ENCODE peak calls at places on chromosomes 2 and 18, in four cellular contexts. D, J, V and S are unnamed samples.

GRCh38 chr2:169891593-169892298 is 64.5 kb downstream of the UBR3 start:
- DNase-seq in D (no peak), V (peak), J (no peak), S (no peak)

GRCh38 chr2:96116424-96116878 is at the start of gene ADRA2B:
- DNase-seq in V (peak), D (peak), J (peak), S (peak)

GRCh38 chr2:48085888-48086287 is 179.6 kb upstream of the FBXO11 start:
- DNase-seq in V (no peak), D (no peak), J (no peak), S (no peak)

GRCh38 chr18:8368490-8369217 is 240.6 kb upstream of the RAB12 start:
- DNase-seq in J (no peak), V (no peak), D (no peak), S (no peak)

GRCh38 chr18:10851824-10852225 is 297.5 kb downstream of the PIEZO2 start:
- DNase-seq in D (no peak), J (peak), V (peak), S (no peak)

GRCh38 chr2:191488135-191488534 is 189.8 kb upstream of the NABP1 start:
- DNase-seq in V (no peak), J (peak), D (no peak), S (peak)

GRCh38 chr18:25650201-25650941 is 298.4 kb upstream of the ZNF521 start:
- DNase-seq in D (no peak), J (no peak), V (no peak), S (no peak)

GRCh38 chr2:38098351-38099095 is 22.6 kb upstream of the CYP1B1 start:
- DNase-seq in D (no peak), J (peak), V (no peak), S (no peak)

GRCh38 chr2:2104331-2104730 is 226.7 kb downstream of the MYT1L start:
- DNase-seq in V (no peak), J (no peak), D (no peak), S (no peak)

GRCh38 chr18:61308795-61309393 is 24.3 kb upstream of the CDH20 start:
- DNase-seq in D (no peak), J (no peak), V (no peak), S (no peak)

GRCh38 chr2:3409627-3410170 is 30.2 kb downstream of the TRAPPC12 start:
- DNase-seq in V (no peak), J (no peak), D (no peak), S (no peak)

GRCh38 chr18:12944724-12945123 is 3.1 kb upstream of the SEH1L start:
- DNase-seq in V (no peak), J (no peak), D (no peak), S (peak)

GRCh38 chr2:214542866-214543265 is 132.0 kb downstream of the VWC2L start:
- DNase-seq in J (no peak), D (no peak), V (peak), S (no peak)

GRCh38 chr18:31438402-31438801 is 9.1 kb upstream of the DSG3 start:
- DNase-seq in D (no peak), V (no peak), J (no peak), S (no peak)

GRCh38 chr2:177784449-177784845 is 288.1 kb downstream of the PDE11A start:
- DNase-seq in V (no peak), J (no peak), D (no peak), S (no peak)

GRCh38 chr2:120883607-120884405 is 148.1 kb downstream of the GLI2 start:
- DNase-seq in J (no peak), D (no peak), V (no peak), S (no peak)

GRCh38 chr2:236051803-236052202 is 116.4 kb downstream of the GBX2 start:
- DNase-seq in V (no peak), D (no peak), J (no peak), S (no peak)

GRCh38 chr2:160010361-160011145 is 51.9 kb downstream of the PLA2R1 start:
- DNase-seq in V (no peak), D (no peak), J (no peak), S (no peak)

GRCh38 chr2:68747918-68748317 is 13.3 kb downstream of the ARHGAP25 start:
- DNase-seq in V (no peak), J (no peak), D (no peak), S (no peak)

GRCh38 chr2:201974651-201975050 is 59.0 kb upstream of the FZD7 start:
- DNase-seq in D (no peak), J (no peak), V (no peak), S (no peak)